ENCODE peak calls at places on chromosome 13, in seven cellular contexts. H is foreskin fibroblast; X is HFFc6; U is cardiac fibroblast; R is CD8-positive, alpha-beta T cell; A is testis; Q is IMR-90. I is an unnamed sample.
A peak's percentile ranks its signal among the peaks of the same experiment; 100 is the strongest.

GRCh38 chr13:112391747-112392146 is 15.6 kb downstream of the SPACA7 start:
- DNase-seq in H (no peak), Q (no peak), U (no peak), X (no peak), A (no peak), R (no peak), I (no peak)

GRCh38 chr13:47708386-47708785 is 292.7 kb downstream of the SUCLA2 start:
- DNase-seq in H (peak; percentile 55), X (peak; percentile 28), R (no peak), U (peak; percentile 2), A (no peak), Q (peak; percentile 49), I (no peak)

GRCh38 chr13:102642475-102642874 is 45.7 kb downstream of the TPP2 start:
- DNase-seq in U (no peak), A (peak; percentile 22), H (no peak), Q (no peak), R (no peak), X (no peak), I (no peak)

GRCh38 chr13:102555914-102556553 is 40.8 kb upstream of the TPP2 start:
- DNase-seq in X (peak; percentile 28), R (no peak), Q (peak; percentile 26), U (peak; percentile 64), H (peak; percentile 72), A (no peak), I (no peak)

GRCh38 chr13:69706807-69707206 is 400.8 kb upstream of the ATXN8OS start:
- DNase-seq in X (no peak), U (no peak), Q (no peak), R (no peak), A (no peak), H (no peak), I (no peak)

GRCh38 chr13:88979465-88980180 is 1308.5 kb downstream of the SLITRK5 start:
- DNase-seq in R (no peak), U (no peak), X (no peak), A (no peak), Q (no peak), H (no peak), I (no peak)

GRCh38 chr13:31053098-31053497 is 108.6 kb downstream of the HSPH1 start:
- DNase-seq in U (peak; percentile 25), H (no peak), R (no peak), A (no peak), Q (peak; percentile 37), X (no peak), I (no peak)

GRCh38 chr13:46551410-46552301 is 1.3 kb upstream of the LRCH1 start:
- DNase-seq in H (peak; percentile 84), Q (peak; percentile 75), R (peak; percentile 38), A (peak; percentile 92), X (peak; percentile 79), U (peak; percentile 82), I (peak; percentile 62)

GRCh38 chr13:37138917-37139316 is 33.5 kb upstream of the CSNK1A1L start:
- DNase-seq in U (peak; percentile 31), X (no peak), R (no peak), H (peak; percentile 9), Q (no peak), A (no peak), I (no peak)

GRCh38 chr13:19959831-19960672 is 1.5 kb downstream of the ZMYM2 start:
- DNase-seq in U (peak; percentile 90), Q (peak; percentile 90), H (peak; percentile 96), R (peak; percentile 77), A (peak; percentile 92), X (peak; percentile 91), I (peak; percentile 88)

GRCh38 chr13:99982021-99982740 is 597 bp downstream of the ZIC2 start:
- DNase-seq in R (no peak), X (no peak), H (peak; percentile 55), Q (no peak), A (no peak), U (no peak), I (no peak)

GRCh38 chr13:73828811-73829210 is 305.4 kb downstream of the KLF12 start:
- DNase-seq in A (no peak), R (no peak), H (no peak), X (no peak), U (no peak), Q (no peak), I (no peak)

GRCh38 chr13:67278230-67278629 is 48.1 kb upstream of the PCDH9 start:
- DNase-seq in R (no peak), U (peak; percentile 100), A (no peak), Q (peak; percentile 85), H (peak; percentile 71), X (peak; percentile 18), I (no peak)

GRCh38 chr13:71240906-71241305 is 626.1 kb downstream of the DACH1 start:
- DNase-seq in U (peak; percentile 51), Q (no peak), H (peak; percentile 2), R (no peak), X (no peak), A (no peak), I (no peak)

GRCh38 chr13:100269837-100270236 is 180.9 kb downstream of the PCCA start:
- DNase-seq in A (peak; percentile 47), H (peak; percentile 83), R (no peak), U (peak; percentile 89), Q (peak; percentile 82), X (peak; percentile 13), I (no peak)

GRCh38 chr13:107808388-107808787 is 406.9 kb downstream of the LIG4 start:
- DNase-seq in Q (peak; percentile 62), R (no peak), H (no peak), X (no peak), A (no peak), U (no peak), I (no peak)

DNA sequence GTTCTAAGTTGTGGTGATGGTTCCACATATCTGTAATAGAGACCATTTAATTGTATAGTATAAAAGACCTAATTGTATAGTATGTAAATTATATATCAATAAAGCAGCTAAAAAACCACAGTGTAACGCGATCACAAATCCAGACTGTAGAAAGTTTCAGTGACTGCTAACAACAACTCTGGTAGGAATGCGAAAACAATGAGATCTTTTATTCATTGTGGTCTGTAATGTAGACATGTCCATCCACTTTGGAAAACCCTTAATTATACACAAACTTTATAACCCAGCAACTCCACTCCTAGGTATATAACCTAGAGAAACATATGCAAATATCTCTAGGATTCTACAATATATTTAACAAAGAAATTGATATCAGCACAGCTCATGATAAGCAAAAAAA is 549.5 kb downstream of the SLITRK1 start:
- DNase-seq in U (no peak), A (no peak), Q (no peak), R (no peak), X (no peak), H (no peak), I (no peak)
- TF ChIP-seq CTCF in U (no peak), A (no peak), Q (no peak), R (no peak), X (no peak), H (no peak), I (no peak)

GRCh38 chr13:92143766-92144165 is 745.3 kb downstream of the GPC5 start:
- DNase-seq in H (no peak), A (no peak), U (no peak), X (no peak), Q (no peak), R (no peak), I (no peak)
- TF ChIP-seq CTCF in H (no peak), A (no peak), U (no peak), X (no peak), Q (no peak), R (no peak), I (no peak)

GRCh38 chr13:43304945-43305344 is 281.6 kb downstream of the DNAJC15 start:
- DNase-seq in U (no peak), Q (no peak), X (no peak), A (no peak), H (no peak), R (no peak), I (no peak)
- TF ChIP-seq CTCF in U (no peak), Q (no peak), X (peak; percentile 10), A (no peak), H (no peak), R (no peak), I (no peak)

GRCh38 chr13:33017410-33017929 is 1.2 kb downstream of the KL start:
- DNase-seq in H (no peak), Q (peak; percentile 6), X (no peak), U (peak; percentile 48), R (no peak), A (peak; percentile 20), I (peak; percentile 50)
- TF ChIP-seq CTCF in H (peak; percentile 5), Q (peak; percentile 19), X (no peak), U (peak; percentile 30), R (peak; percentile 35), A (peak; percentile 36), I (peak; percentile 54)

DNA sequence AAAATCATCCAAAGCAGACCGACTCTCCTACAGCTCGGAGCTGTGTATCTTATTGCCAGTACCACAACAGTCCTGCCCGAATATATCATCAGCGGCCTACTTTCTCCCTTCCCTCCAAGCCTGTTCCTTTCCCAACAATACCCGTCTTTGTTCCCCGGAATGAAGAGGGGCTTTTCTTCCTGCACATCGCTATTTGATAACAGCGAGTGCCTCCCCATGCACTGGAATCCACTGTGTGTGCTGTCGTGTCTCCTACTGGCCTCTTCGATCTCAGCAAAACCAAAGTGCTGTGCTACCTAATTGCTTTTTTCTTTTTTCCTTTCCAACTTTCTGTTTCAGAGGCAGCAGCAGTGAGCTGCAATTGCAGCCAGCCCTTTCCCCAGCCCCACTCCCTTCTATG is 43.5 kb downstream of the EFNB2 start:
- DNase-seq in Q (no peak), H (no peak), R (no peak), A (peak; percentile 80), X (no peak), U (no peak), I (no peak)
- TF ChIP-seq CTCF in Q (no peak), H (no peak), R (no peak), A (no peak), X (no peak), U (no peak), I (no peak)

GRCh38 chr13:24267283-24267682 is 42.1 kb upstream of the C1QTNF9 start:
- DNase-seq in U (peak; percentile 55), A (peak; percentile 34), Q (no peak), H (no peak), R (no peak), X (no peak), I (no peak)

GRCh38 chr13:24263652-24264051 is 45.7 kb upstream of the C1QTNF9 start:
- DNase-seq in Q (peak; percentile 88), H (peak; percentile 51), A (no peak), X (no peak), R (no peak), U (peak; percentile 27), I (no peak)

GRCh38 chr13:24265453-24265852 is 43.9 kb upstream of the C1QTNF9 start:
- DNase-seq in R (no peak), Q (no peak), U (no peak), H (no peak), X (no peak), A (peak; percentile 8), I (no peak)

GRCh38 chr13:24267801-24268200 is 41.6 kb upstream of the C1QTNF9 start:
- DNase-seq in X (no peak), U (no peak), Q (no peak), H (no peak), A (no peak), R (no peak), I (no peak)

DNA sequence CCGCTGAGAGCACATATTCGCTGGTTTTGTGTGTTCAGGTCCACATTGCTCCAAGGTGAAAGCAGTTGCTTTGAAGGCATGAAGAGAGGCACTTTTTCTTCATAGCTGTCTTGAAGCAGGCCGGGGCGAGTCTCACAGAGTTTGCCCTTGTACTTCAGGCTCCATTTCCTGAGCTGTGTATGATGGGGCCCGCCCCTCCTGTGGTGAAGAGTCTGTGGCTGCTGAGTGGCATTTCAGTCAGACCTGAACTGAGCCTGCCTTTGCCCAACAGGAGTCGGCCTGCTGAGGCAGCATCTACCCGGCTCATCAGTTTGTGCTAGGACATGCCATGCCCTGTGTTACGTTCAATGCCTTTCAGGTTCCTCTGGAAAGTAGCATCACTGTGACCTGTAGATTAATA is 44.4 kb upstream of the C1QTNF9 start:
- DNase-seq in U (no peak), X (no peak), A (peak; percentile 21), R (peak; percentile 71), Q (no peak), H (no peak), I (no peak)
- TF ChIP-seq CTCF in U (no peak), X (no peak), A (no peak), R (no peak), Q (no peak), H (no peak), I (no peak)

I was measured in CD14-positive monocyte.